ENCODE peak calls at places on chromosomes 6 and 20, in six cellular contexts. J is HCT116, G is endothelial cell of umbilical vein, O is spleen, D is sigmoid colon, A is suprapubic skin. Q is an unnamed sample. For H3K4me1, the result is how much of the 10 kb centered on the place peaks cover.

GRCh38 chr20:61701401-61701800 is 364.3 kb downstream of the TAF4 start:
- DNase-seq in J (no peak), A (no peak), O (no peak), G (no peak), D (no peak), Q (no peak)

GRCh38 chr6:56690519-56691200 is 48.0 kb upstream of the DST start:
- DNase-seq in O (no peak), J (no peak), D (no peak), G (peak), A (no peak), Q (no peak)

GRCh38 chr6:115986026-115986425 is 74.7 kb downstream of the FRK start:
- DNase-seq in G (no peak), D (no peak), J (no peak), A (no peak), O (no peak), Q (no peak)

GRCh38 chr20:25079171-25079570 is 2.8 kb downstream of the VSX1 start:
- DNase-seq in J (no peak), O (no peak), A (no peak), G (no peak), D (no peak), Q (no peak)

GRCh38 chr6:41655706-41656668 is 17.7 kb downstream of the MDFI start:
- DNase-seq in D (peak), G (peak), O (peak), A (no peak), J (no peak), Q (no peak)

GRCh38 chr20:5784735-5785134 is 34.5 kb downstream of the SHLD1 start:
- DNase-seq in A (no peak), J (no peak), G (no peak), O (no peak), D (no peak), Q (no peak)

GRCh38 chr6:30682181-30683117 is 4.0 kb downstream of the PPP1R18 start:
- DNase-seq in J (no peak), A (peak), G (peak), O (peak), D (peak), Q (peak)

GRCh38 chr20:37914672-37915433 is 11.9 kb downstream of the VSTM2L start:
- DNase-seq in J (no peak), G (no peak), D (no peak), A (no peak), O (no peak), Q (no peak)

GRCh38 chr6:13480631-13481501 is 6.5 kb downstream of the GFOD1 start:
- DNase-seq in G (peak), D (no peak), A (no peak), O (no peak), J (no peak), Q (no peak)

GRCh38 chr6:129197154-129197553 is 314.2 kb downstream of the LAMA2 start:
- DNase-seq in A (no peak), G (no peak), J (no peak), D (no peak), O (no peak), Q (no peak)

GRCh38 chr6:73514746-73515110 is 6.1 kb downstream of the EEF1A1 start:
- DNase-seq in O (no peak), G (peak), A (no peak), D (no peak), J (no peak), Q (no peak)

GRCh38 chr20:51429696-51430095 is 112.8 kb downstream of the NFATC2 start:
- DNase-seq in G (no peak), D (no peak), O (no peak), J (no peak), A (no peak), Q (no peak)
- H3K4me1 ChIP-seq in G (under half), D (under half), O (half or more), J (under half), A (under half), Q (under half)

DNA sequence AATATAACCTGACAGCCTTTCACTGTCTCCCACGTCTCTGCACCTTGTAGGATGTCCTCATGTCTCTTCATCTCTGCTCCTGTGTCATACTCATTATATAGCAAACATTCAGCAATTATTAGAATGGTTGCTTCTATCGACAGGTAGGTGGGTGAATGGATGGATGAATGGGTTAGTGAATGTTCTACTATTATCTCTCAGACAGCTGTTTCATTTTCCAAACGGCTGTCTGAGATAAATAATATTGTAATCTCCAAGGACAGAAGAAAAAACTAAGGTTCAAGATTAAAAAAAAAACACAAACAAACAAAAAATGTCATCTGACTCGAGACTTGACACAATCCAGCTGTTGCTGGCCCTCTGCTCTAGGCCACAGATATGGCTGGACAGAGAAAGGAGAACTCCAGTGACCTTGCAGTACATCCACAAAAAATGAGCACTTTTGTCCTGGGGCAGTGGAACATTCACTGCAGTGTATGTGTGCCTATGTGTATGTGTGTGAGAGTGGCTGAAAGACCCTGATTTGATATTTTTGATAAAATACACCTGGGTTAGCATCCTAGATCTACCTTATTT is 2.1 kb downstream of the HNF4A start:
- DNase-seq in O (no peak), J (no peak), G (no peak), D (no peak), A (no peak), Q (no peak)
- TF ChIP-seq POLR2AphosphoS5 in O (no peak), J (no peak), G (no peak), D (no peak), A (no peak), Q (peak)

GRCh38 chr20:3874194-3874824 is 14.9 kb upstream of the PANK2 start:
- DNase-seq in J (no peak), G (no peak), D (no peak), A (no peak), O (no peak), Q (no peak)
- TF ChIP-seq POLR2A in J (no peak), G (peak), D (no peak), A (no peak), O (no peak), Q (no peak)

GRCh38 chr6:148818939-148819575 is 72.2 kb downstream of the UST start:
- DNase-seq in J (no peak), D (no peak), O (no peak), A (no peak), G (no peak), Q (no peak)

GRCh38 chr6:148822819-148823218 is 76.0 kb downstream of the UST start:
- DNase-seq in O (no peak), A (no peak), G (no peak), J (no peak), D (no peak), Q (no peak)

GRCh38 chr6:148816117-148816516 is 69.3 kb downstream of the UST start:
- DNase-seq in J (no peak), A (no peak), O (no peak), G (no peak), D (no peak), Q (no peak)

GRCh38 chr6:148817689-148818088 is 70.9 kb downstream of the UST start:
- DNase-seq in O (no peak), A (no peak), D (no peak), G (no peak), J (no peak), Q (no peak)

DNA sequence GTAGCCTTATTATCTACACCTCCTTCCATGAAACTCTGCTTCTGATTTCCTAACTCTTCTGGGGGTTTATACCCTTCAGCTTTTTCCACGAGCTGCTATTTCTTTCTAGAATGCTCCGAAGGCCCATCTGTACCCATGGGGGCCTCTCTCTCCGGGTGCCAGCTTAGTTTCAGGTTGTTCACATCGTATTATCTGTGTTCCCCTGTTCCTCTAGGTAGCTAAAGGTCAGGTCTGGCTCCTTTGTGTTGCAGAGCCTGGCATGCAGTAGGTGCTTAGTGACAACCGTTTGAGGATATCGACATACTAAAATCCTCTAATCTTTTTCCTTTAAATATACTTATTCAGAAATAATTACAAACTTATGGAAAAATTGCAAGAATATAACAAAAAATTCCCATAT is 73.0 kb downstream of the UST start:
- DNase-seq in A (no peak), D (no peak), G (no peak), O (no peak), J (no peak), Q (no peak)
- H3K4me1 ChIP-seq in A (under half), D (under half), G (under half), O (under half), J (under half), Q (under half)

DNA sequence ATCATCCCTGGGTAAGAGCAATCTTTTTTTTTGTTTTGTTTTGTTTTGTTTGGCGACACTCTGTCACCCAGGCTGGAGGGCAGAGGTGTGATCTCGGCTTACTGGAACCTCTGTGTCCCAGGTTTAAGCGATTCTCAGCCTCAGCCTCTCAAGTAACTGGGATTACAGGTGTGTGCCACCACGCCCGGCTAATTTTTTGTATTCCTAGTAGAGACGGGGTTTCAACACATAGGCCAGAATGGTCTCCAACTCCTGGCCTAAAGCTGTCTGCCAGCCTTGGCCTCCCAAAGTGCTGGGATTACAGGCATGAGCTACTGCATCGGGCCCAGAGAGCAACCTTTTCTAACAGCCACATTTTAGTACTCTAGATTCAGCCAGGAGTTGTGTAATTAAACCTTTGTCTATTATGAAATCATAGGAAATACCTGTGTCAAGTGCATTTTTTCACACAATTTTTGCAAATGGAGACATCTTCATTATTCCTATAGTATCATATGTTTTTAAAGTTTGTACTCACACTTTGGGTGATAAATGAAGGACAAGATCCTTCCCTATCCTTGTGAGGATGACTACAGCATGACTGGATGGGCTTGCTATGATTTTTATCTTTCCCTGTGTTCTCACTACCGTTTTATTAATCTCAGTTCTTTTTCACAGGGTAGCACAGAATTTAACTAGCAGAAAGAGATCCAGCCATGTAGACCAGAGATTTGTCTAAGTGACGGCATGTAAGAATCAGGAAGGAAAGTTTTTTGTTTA is 82.6 kb downstream of the OR2B2 start:
- DNase-seq in J (no peak), D (no peak), G (no peak), A (no peak), O (no peak), Q (no peak)
- TF ChIP-seq POLR2AphosphoS5 in J (no peak), D (no peak), G (no peak), A (no peak), O (no peak), Q (no peak)

Q was measured in esophagus muscularis mucosa.